ENCODE peak calls at places on chromosomes 16 and 17, in ten cellular contexts. One of them, this sample, is unnamed.

GRCh38 chr17:57898487-57899311 is 48.9 kb upstream of the MRPS23 start:
- DNase-seq in right atrium auricular region: peak; percentile 80
- DNase-seq in Peyer's patch: no peak
- DNase-seq in Calu3: no peak
- DNase-seq in mucosa of descending colon: peak; percentile 66
- DNase-seq in H1: peak; percentile 60
- DNase-seq in nephron progenitor cell: peak; percentile 71
- DNase-seq in heart left ventricle: peak; percentile 79
- DNase-seq in cardiac fibroblast: peak; percentile 33
- DNase-seq in HFFc6: peak; percentile 55
- DNase-seq in this sample: no peak

GRCh38 chr16:2689968-2690830 is 7.9 kb downstream of the KCTD5 start:
- DNase-seq in right atrium auricular region: no peak
- DNase-seq in Peyer's patch: no peak
- DNase-seq in Calu3: no peak
- DNase-seq in mucosa of descending colon: no peak
- DNase-seq in H1: no peak
- DNase-seq in nephron progenitor cell: no peak
- DNase-seq in heart left ventricle: no peak
- DNase-seq in cardiac fibroblast: no peak
- DNase-seq in HFFc6: no peak
- DNase-seq in this sample: no peak

GRCh38 chr17:18920911-18921441 is 31.0 kb upstream of the SLC5A10 start:
- DNase-seq in right atrium auricular region: no peak
- DNase-seq in Peyer's patch: peak; percentile 31
- DNase-seq in Calu3: no peak
- DNase-seq in mucosa of descending colon: no peak
- DNase-seq in H1: no peak
- DNase-seq in nephron progenitor cell: no peak
- DNase-seq in heart left ventricle: no peak
- DNase-seq in cardiac fibroblast: peak; percentile 51
- DNase-seq in HFFc6: peak; percentile 23
- DNase-seq in this sample: no peak

GRCh38 chr17:7577327-7578199 is 1.9 kb upstream of the CD68 start:
- DNase-seq in right atrium auricular region: no peak
- DNase-seq in Peyer's patch: no peak
- DNase-seq in Calu3: no peak
- DNase-seq in mucosa of descending colon: peak; percentile 15
- DNase-seq in H1: no peak
- DNase-seq in nephron progenitor cell: no peak
- DNase-seq in heart left ventricle: no peak
- DNase-seq in cardiac fibroblast: no peak
- DNase-seq in HFFc6: no peak
- DNase-seq in this sample: no peak

GRCh38 chr16:21326459-21326858 is 48.4 kb upstream of the CRYM start:
- DNase-seq in right atrium auricular region: no peak
- DNase-seq in Peyer's patch: no peak
- DNase-seq in Calu3: no peak
- DNase-seq in mucosa of descending colon: no peak
- DNase-seq in H1: no peak
- DNase-seq in nephron progenitor cell: no peak
- DNase-seq in heart left ventricle: no peak
- DNase-seq in cardiac fibroblast: no peak
- DNase-seq in HFFc6: no peak
- DNase-seq in this sample: no peak

GRCh38 chr16:84045001-84045817 is 2.6 kb upstream of the SLC38A8 start:
- DNase-seq in right atrium auricular region: no peak
- DNase-seq in Peyer's patch: no peak
- DNase-seq in Calu3: no peak
- DNase-seq in mucosa of descending colon: peak; percentile 14
- DNase-seq in H1: no peak
- DNase-seq in nephron progenitor cell: no peak
- DNase-seq in heart left ventricle: no peak
- DNase-seq in cardiac fibroblast: no peak
- DNase-seq in HFFc6: no peak
- DNase-seq in this sample: no peak

GRCh38 chr16:89093602-89094251 is at the start of gene ACSF3:
- DNase-seq in right atrium auricular region: peak; percentile 61
- DNase-seq in Peyer's patch: peak; percentile 68
- DNase-seq in Calu3: peak; percentile 77
- DNase-seq in mucosa of descending colon: peak; percentile 79
- DNase-seq in H1: no peak
- DNase-seq in nephron progenitor cell: peak; percentile 66
- DNase-seq in heart left ventricle: peak; percentile 71
- DNase-seq in cardiac fibroblast: peak; percentile 46
- DNase-seq in HFFc6: peak; percentile 7
- DNase-seq in this sample: peak; percentile 92

GRCh38 chr16:88383401-88384221 is 852 bp downstream of the ZNF469 start:
- DNase-seq in right atrium auricular region: no peak
- DNase-seq in Peyer's patch: no peak
- DNase-seq in Calu3: peak; percentile 67
- DNase-seq in mucosa of descending colon: peak; percentile 39
- DNase-seq in H1: no peak
- DNase-seq in nephron progenitor cell: peak; percentile 60
- DNase-seq in heart left ventricle: no peak
- DNase-seq in cardiac fibroblast: peak; percentile 50
- DNase-seq in HFFc6: peak; percentile 33
- DNase-seq in this sample: no peak

GRCh38 chr17:74959826-74960738 is 12.5 kb downstream of the HID1 start:
- DNase-seq in right atrium auricular region: no peak
- DNase-seq in Peyer's patch: no peak
- DNase-seq in Calu3: no peak
- DNase-seq in mucosa of descending colon: no peak
- DNase-seq in H1: no peak
- DNase-seq in nephron progenitor cell: no peak
- DNase-seq in heart left ventricle: no peak
- DNase-seq in cardiac fibroblast: peak; percentile 19
- DNase-seq in HFFc6: peak; percentile 40
- DNase-seq in this sample: no peak

GRCh38 chr16:80628254-80628653 is 87.5 kb downstream of the DYNLRB2 start:
- DNase-seq in right atrium auricular region: no peak
- DNase-seq in Peyer's patch: no peak
- DNase-seq in Calu3: no peak
- DNase-seq in mucosa of descending colon: no peak
- DNase-seq in H1: no peak
- DNase-seq in nephron progenitor cell: no peak
- DNase-seq in heart left ventricle: no peak
- DNase-seq in cardiac fibroblast: no peak
- DNase-seq in HFFc6: no peak
- DNase-seq in this sample: peak; percentile 1

GRCh38 chr17:54172654-54173316 is 350.1 kb downstream of the KIF2B start:
- DNase-seq in right atrium auricular region: no peak
- DNase-seq in Peyer's patch: no peak
- DNase-seq in Calu3: peak; percentile 28
- DNase-seq in mucosa of descending colon: no peak
- DNase-seq in H1: peak; percentile 15
- DNase-seq in nephron progenitor cell: peak; percentile 13
- DNase-seq in heart left ventricle: no peak
- DNase-seq in cardiac fibroblast: peak; percentile 39
- DNase-seq in HFFc6: no peak
- DNase-seq in this sample: no peak

GRCh38 chr16:85891033-85891775 is 7.8 kb upstream of the IRF8 start:
- DNase-seq in right atrium auricular region: no peak
- DNase-seq in Peyer's patch: no peak
- DNase-seq in Calu3: peak; percentile 81
- DNase-seq in mucosa of descending colon: no peak
- DNase-seq in H1: no peak
- DNase-seq in nephron progenitor cell: no peak
- DNase-seq in heart left ventricle: no peak
- DNase-seq in cardiac fibroblast: no peak
- DNase-seq in HFFc6: peak; percentile 3
- DNase-seq in this sample: no peak

GRCh38 chr17:58330544-58330996 is 2.0 kb upstream of the TSPOAP1 start:
- DNase-seq in right atrium auricular region: no peak
- DNase-seq in Peyer's patch: no peak
- DNase-seq in Calu3: no peak
- DNase-seq in mucosa of descending colon: peak; percentile 32
- DNase-seq in H1: no peak
- DNase-seq in nephron progenitor cell: no peak
- DNase-seq in heart left ventricle: no peak
- DNase-seq in cardiac fibroblast: no peak
- DNase-seq in HFFc6: no peak
- DNase-seq in this sample: no peak

GRCh38 chr17:59666235-59666634 is 41.0 kb downstream of the PTRH2 start:
- DNase-seq in right atrium auricular region: no peak
- DNase-seq in Peyer's patch: no peak
- DNase-seq in Calu3: no peak
- DNase-seq in mucosa of descending colon: no peak
- DNase-seq in H1: no peak
- DNase-seq in nephron progenitor cell: no peak
- DNase-seq in heart left ventricle: no peak
- DNase-seq in cardiac fibroblast: peak; percentile 43
- DNase-seq in HFFc6: no peak
- DNase-seq in this sample: no peak

GRCh38 chr17:70169707-70170597 is 620 bp downstream of the KCNJ2 start:
- DNase-seq in right atrium auricular region: no peak
- DNase-seq in Peyer's patch: no peak
- DNase-seq in Calu3: no peak
- DNase-seq in mucosa of descending colon: no peak
- DNase-seq in H1: no peak
- DNase-seq in nephron progenitor cell: no peak
- DNase-seq in heart left ventricle: no peak
- DNase-seq in cardiac fibroblast: peak; percentile 68
- DNase-seq in HFFc6: no peak
- DNase-seq in this sample: no peak

GRCh38 chr16:31050280-31051030 is 17.1 kb downstream of the STX4 start:
- DNase-seq in right atrium auricular region: no peak
- DNase-seq in Peyer's patch: no peak
- DNase-seq in Calu3: no peak
- DNase-seq in mucosa of descending colon: no peak
- DNase-seq in H1: no peak
- DNase-seq in nephron progenitor cell: no peak
- DNase-seq in heart left ventricle: no peak
- DNase-seq in cardiac fibroblast: no peak
- DNase-seq in HFFc6: no peak
- DNase-seq in this sample: no peak

GRCh38 chr16:85019659-85020245 is 7.8 kb upstream of the KIAA0513 start:
- DNase-seq in right atrium auricular region: no peak
- DNase-seq in Peyer's patch: no peak
- DNase-seq in Calu3: no peak
- DNase-seq in mucosa of descending colon: peak; percentile 68
- DNase-seq in H1: no peak
- DNase-seq in nephron progenitor cell: no peak
- DNase-seq in heart left ventricle: no peak
- DNase-seq in cardiac fibroblast: no peak
- DNase-seq in HFFc6: no peak
- DNase-seq in this sample: no peak

GRCh38 chr17:49209061-49209571 is 1.3 kb downstream of the GNGT2 start:
- DNase-seq in right atrium auricular region: no peak
- DNase-seq in Peyer's patch: no peak
- DNase-seq in Calu3: no peak
- DNase-seq in mucosa of descending colon: no peak
- DNase-seq in H1: no peak
- DNase-seq in nephron progenitor cell: no peak
- DNase-seq in heart left ventricle: no peak
- DNase-seq in cardiac fibroblast: no peak
- DNase-seq in HFFc6: no peak
- DNase-seq in this sample: no peak

GRCh38 chr16:678858-679807 is 1.1 kb upstream of the STUB1 start:
- DNase-seq in right atrium auricular region: peak; percentile 74
- DNase-seq in Peyer's patch: peak; percentile 65
- DNase-seq in Calu3: no peak
- DNase-seq in mucosa of descending colon: peak; percentile 82
- DNase-seq in H1: no peak
- DNase-seq in nephron progenitor cell: peak; percentile 74
- DNase-seq in heart left ventricle: peak; percentile 82
- DNase-seq in cardiac fibroblast: peak; percentile 36
- DNase-seq in HFFc6: peak; percentile 34
- DNase-seq in this sample: peak; percentile 64
- TF ChIP-seq CTCF in right atrium auricular region: no peak
- TF ChIP-seq CTCF in Peyer's patch: no peak
- TF ChIP-seq CTCF in Calu3: no peak
- TF ChIP-seq CTCF in mucosa of descending colon: no peak
- TF ChIP-seq CTCF in H1: no peak
- TF ChIP-seq CTCF in nephron progenitor cell: no peak
- TF ChIP-seq CTCF in heart left ventricle: no peak
- TF ChIP-seq CTCF in cardiac fibroblast: no peak
- TF ChIP-seq CTCF in HFFc6: no peak
- TF ChIP-seq CTCF in this sample: no peak

GRCh38 chr17:28228109-28228840 is 90.7 kb upstream of the TMEM97 start:
- DNase-seq in right atrium auricular region: no peak
- DNase-seq in Peyer's patch: no peak
- DNase-seq in Calu3: no peak
- DNase-seq in mucosa of descending colon: no peak
- DNase-seq in H1: no peak
- DNase-seq in nephron progenitor cell: no peak
- DNase-seq in heart left ventricle: no peak
- DNase-seq in cardiac fibroblast: no peak
- DNase-seq in HFFc6: no peak
- DNase-seq in this sample: no peak
- TF ChIP-seq CTCF in right atrium auricular region: no peak
- TF ChIP-seq CTCF in Peyer's patch: no peak
- TF ChIP-seq CTCF in Calu3: no peak
- TF ChIP-seq CTCF in mucosa of descending colon: no peak
- TF ChIP-seq CTCF in H1: peak; percentile 66
- TF ChIP-seq CTCF in nephron progenitor cell: no peak
- TF ChIP-seq CTCF in heart left ventricle: no peak
- TF ChIP-seq CTCF in cardiac fibroblast: peak; percentile 29
- TF ChIP-seq CTCF in HFFc6: peak; percentile 41
- TF ChIP-seq CTCF in this sample: no peak

GRCh38 chr17:10127819-10128375 is 70.5 kb downstream of the GAS7 start:
- DNase-seq in right atrium auricular region: peak; percentile 94
- DNase-seq in Peyer's patch: peak; percentile 27
- DNase-seq in Calu3: no peak
- DNase-seq in mucosa of descending colon: peak; percentile 65
- DNase-seq in H1: peak; percentile 21
- DNase-seq in nephron progenitor cell: peak; percentile 32
- DNase-seq in heart left ventricle: peak; percentile 82
- DNase-seq in cardiac fibroblast: peak; percentile 70
- DNase-seq in HFFc6: peak; percentile 88
- DNase-seq in this sample: no peak
- TF ChIP-seq CTCF in right atrium auricular region: no peak
- TF ChIP-seq CTCF in Peyer's patch: no peak
- TF ChIP-seq CTCF in Calu3: no peak
- TF ChIP-seq CTCF in mucosa of descending colon: no peak
- TF ChIP-seq CTCF in H1: no peak
- TF ChIP-seq CTCF in nephron progenitor cell: no peak
- TF ChIP-seq CTCF in heart left ventricle: no peak
- TF ChIP-seq CTCF in cardiac fibroblast: no peak
- TF ChIP-seq CTCF in HFFc6: no peak
- TF ChIP-seq CTCF in this sample: no peak

DNA sequence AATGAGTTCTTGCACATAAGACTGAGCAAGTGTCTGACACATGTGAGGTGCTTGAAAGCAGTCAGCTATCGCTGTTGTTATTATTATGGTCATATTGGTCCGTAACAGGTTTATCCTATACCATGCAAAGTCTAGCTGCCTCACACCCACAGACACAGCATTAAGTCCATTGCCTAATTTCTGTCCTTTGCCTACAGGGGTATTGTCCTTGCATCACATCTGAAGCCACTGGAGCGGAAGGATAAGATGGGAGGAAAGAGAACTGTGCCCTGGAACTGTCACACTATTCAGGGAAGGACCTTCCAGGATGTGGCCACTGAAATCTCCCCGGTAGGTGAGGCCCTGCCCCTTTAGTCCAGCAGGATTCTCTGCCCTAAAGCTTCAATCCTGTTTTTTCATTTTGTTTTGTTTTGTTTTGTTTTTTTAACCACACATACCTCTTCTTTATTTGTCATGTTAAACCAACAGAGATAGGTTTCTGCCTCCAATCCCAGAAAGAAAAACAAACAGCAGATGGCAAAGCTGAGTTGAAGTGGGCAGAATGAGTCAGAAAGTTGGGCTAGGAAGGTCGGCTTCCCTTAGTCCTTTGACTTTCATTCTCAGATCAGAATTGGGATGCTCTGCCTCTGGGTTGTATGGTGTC is 2.2 kb upstream of the EFTUD2 start:
- DNase-seq in right atrium auricular region: no peak
- DNase-seq in Peyer's patch: no peak
- DNase-seq in Calu3: no peak
- DNase-seq in mucosa of descending colon: no peak
- DNase-seq in H1: no peak
- DNase-seq in nephron progenitor cell: no peak
- DNase-seq in heart left ventricle: no peak
- DNase-seq in cardiac fibroblast: peak; percentile 76
- DNase-seq in HFFc6: peak; percentile 83
- DNase-seq in this sample: no peak
- TF ChIP-seq CTCF in right atrium auricular region: no peak
- TF ChIP-seq CTCF in Peyer's patch: no peak
- TF ChIP-seq CTCF in Calu3: no peak
- TF ChIP-seq CTCF in mucosa of descending colon: no peak
- TF ChIP-seq CTCF in H1: no peak
- TF ChIP-seq CTCF in nephron progenitor cell: no peak
- TF ChIP-seq CTCF in heart left ventricle: no peak
- TF ChIP-seq CTCF in cardiac fibroblast: no peak
- TF ChIP-seq CTCF in HFFc6: peak; percentile 60
- TF ChIP-seq CTCF in this sample: no peak